ENCODE peak calls at places on chromosomes 11 and 22, in ten cellular contexts. S is stimulated activated CD8-positive, alpha-beta memory T cell treated with anti-CD3 and anti-CD28 coated beads, Interleukin-15, amount 100 ng/mL, for 48 hours; D is mammary epithelial cell; V is HCT116; F is ACHN; Y is SHP77; H is coronary artery; L is trophoblast cell; C is NCI-H2107; Z is cardiac septum. T is an unnamed sample.

GRCh38 chr11:110028904-110029303 is 64.3 kb upstream of the ZC3H12C start:
- DNase-seq in H (no peak), Y (no peak), F (no peak), V (no peak), D (peak), S (no peak), C (no peak), L (no peak), Z (no peak), T (no peak)

GRCh38 chr11:123184531-123184930 is 10.5 kb downstream of the CLMP start:
- DNase-seq in D (no peak), L (no peak), Y (no peak), S (no peak), V (no peak), C (no peak), H (no peak), F (no peak), Z (no peak), T (no peak)

GRCh38 chr22:17079572-17079971 is 5.2 kb upstream of the IL17RA start:
- DNase-seq in F (no peak), Y (no peak), V (no peak), H (no peak), Z (no peak), D (no peak), C (no peak), S (no peak), L (peak), T (no peak)

GRCh38 chr11:61083601-61084147 is 18.6 kb upstream of the CD5 start:
- DNase-seq in S (peak), C (no peak), V (no peak), D (no peak), Y (no peak), H (peak), L (peak), F (no peak), Z (peak), T (no peak)

GRCh38 chr11:469684-470667 is 19.9 kb downstream of the PTDSS2 start:
- DNase-seq in V (no peak), S (no peak), Y (peak), C (no peak), H (no peak), D (no peak), F (no peak), Z (no peak), L (no peak), T (peak)

GRCh38 chr11:116792869-116793475 is 1.3 kb upstream of the APOA5 start:
- DNase-seq in L (no peak), H (no peak), C (no peak), S (no peak), Z (no peak), D (peak), F (peak), V (no peak), Y (no peak), T (no peak)

GRCh38 chr11:64624869-64625481 is 34.0 kb downstream of the SLC22A12 start:
- DNase-seq in D (no peak), S (no peak), C (no peak), Z (no peak), L (peak), V (no peak), F (no peak), H (no peak), Y (no peak), T (no peak)

GRCh38 chr11:30106782-30107181 is 90.0 kb upstream of the KCNA4 start:
- DNase-seq in V (no peak), S (no peak), C (no peak), Z (no peak), D (no peak), H (no peak), F (no peak), L (no peak), Y (no peak), T (no peak)

GRCh38 chr22:35539910-35540599 is 576 bp upstream of the RASD2 start:
- DNase-seq in S (peak), L (peak), Z (peak), H (no peak), F (peak), C (no peak), V (no peak), D (peak), Y (peak), T (no peak)

GRCh38 chr22:23144432-23144831 is 845 bp upstream of the RAB36 start:
- DNase-seq in Y (no peak), C (no peak), Z (no peak), L (no peak), S (no peak), D (no peak), V (no peak), F (no peak), H (no peak), T (no peak)

GRCh38 chr11:67113231-67113721 is 5.8 kb upstream of the KDM2A start:
- DNase-seq in L (no peak), F (no peak), Y (no peak), C (no peak), D (no peak), S (no peak), H (no peak), Z (no peak), V (no peak), T (no peak)